ENCODE peak calls at places on chromosomes 2 and 18, in four cellular contexts. M is epithelial cell of esophagus, Z is body of pancreas, Q is A549. U is an unnamed sample.

GRCh38 chr2:88199912-88200682 is 30.0 kb downstream of the THNSL2 start:
- DNase-seq in M (peak), Z (peak), Q (no peak), U (peak)

GRCh38 chr2:240457223-240458043 is 22.0 kb downstream of the GPC1 start:
- DNase-seq in M (no peak), Z (no peak), Q (no peak), U (no peak)

GRCh38 chr2:170821631-170822291 is 5.1 kb downstream of the GAD1 start:
- DNase-seq in M (no peak), Z (no peak), Q (no peak), U (no peak)

GRCh38 chr2:170222298-170222697 is 44.4 kb downstream of the MYO3B start:
- DNase-seq in M (no peak), Z (no peak), Q (no peak), U (peak)

GRCh38 chr18:58991127-58991798 is 126.6 kb downstream of the ZNF532 start:
- DNase-seq in M (peak), Z (no peak), Q (no peak), U (peak)

GRCh38 chr2:152556506-152556905 is 160.8 kb downstream of the PRPF40A start:
- DNase-seq in M (no peak), Z (no peak), Q (no peak), U (no peak)

GRCh38 chr2:117785740-117786139 is 28.8 kb upstream of the DDX18 start:
- DNase-seq in M (peak), Z (peak), Q (peak), U (peak)

GRCh38 chr18:1003499-1003898 is 98.8 kb downstream of the ADCYAP1 start:
- DNase-seq in M (no peak), Z (no peak), Q (no peak), U (no peak)

GRCh38 chr18:45962461-45962860 is 4.7 kb downstream of the EPG5 start:
- DNase-seq in M (peak), Z (peak), Q (no peak), U (peak)

GRCh38 chr18:45723921-45724320 is at the start of gene SLC14A1:
- DNase-seq in M (no peak), Z (no peak), Q (no peak), U (no peak)

GRCh38 chr2:152167070-152167469 is 8.5 kb downstream of the STAM2 start:
- DNase-seq in M (no peak), Z (no peak), Q (no peak), U (no peak)

GRCh38 chr2:196234672-196235071 is 63.3 kb upstream of the STK17B start:
- DNase-seq in M (peak), Z (no peak), Q (no peak), U (peak)

GRCh38 chr2:233323851-233324250 is 16.2 kb downstream of the SAG start:
- DNase-seq in M (no peak), Z (no peak), Q (no peak), U (no peak)

GRCh38 chr2:207474871-207475485 is 54.8 kb upstream of the CREB1 start:
- DNase-seq in M (peak), Z (peak), Q (peak), U (peak)

GRCh38 chr2:217494572-217494971 is 508.2 kb downstream of the TNS1 start:
- DNase-seq in M (no peak), Z (no peak), Q (no peak), U (no peak)

GRCh38 chr2:10355471-10356458 is 53.1 kb downstream of the HPCAL1 start:
- DNase-seq in M (no peak), Z (peak), Q (no peak), U (no peak)

GRCh38 chr2:231547315-231548110 is 17.3 kb upstream of the NMUR1 start:
- DNase-seq in M (no peak), Z (no peak), Q (no peak), U (no peak)

GRCh38 chr2:856041-856440 is 94.6 kb upstream of the SNTG2 start:
- DNase-seq in M (no peak), Z (no peak), Q (no peak), U (no peak)

GRCh38 chr2:231900486-231900942 is 25.7 kb downstream of the NPPC start:
- DNase-seq in M (peak), Z (peak), Q (peak), U (peak)

GRCh38 chr2:27095745-27096651 is 9.4 kb downstream of the KHK start:
- DNase-seq in M (peak), Z (peak), Q (peak), U (peak)

GRCh38 chr2:51013060-51013746 is 18.7 kb downstream of the NRXN1 start:
- DNase-seq in M (peak), Z (peak), Q (no peak), U (peak)

GRCh38 chr2:197975956-197976519 is 171.6 kb downstream of the PLCL1 start:
- DNase-seq in M (no peak), Z (no peak), Q (no peak), U (no peak)
- TF ChIP-seq CTCF in M (no peak), Z (no peak), Q (no peak), U (no peak)

DNA sequence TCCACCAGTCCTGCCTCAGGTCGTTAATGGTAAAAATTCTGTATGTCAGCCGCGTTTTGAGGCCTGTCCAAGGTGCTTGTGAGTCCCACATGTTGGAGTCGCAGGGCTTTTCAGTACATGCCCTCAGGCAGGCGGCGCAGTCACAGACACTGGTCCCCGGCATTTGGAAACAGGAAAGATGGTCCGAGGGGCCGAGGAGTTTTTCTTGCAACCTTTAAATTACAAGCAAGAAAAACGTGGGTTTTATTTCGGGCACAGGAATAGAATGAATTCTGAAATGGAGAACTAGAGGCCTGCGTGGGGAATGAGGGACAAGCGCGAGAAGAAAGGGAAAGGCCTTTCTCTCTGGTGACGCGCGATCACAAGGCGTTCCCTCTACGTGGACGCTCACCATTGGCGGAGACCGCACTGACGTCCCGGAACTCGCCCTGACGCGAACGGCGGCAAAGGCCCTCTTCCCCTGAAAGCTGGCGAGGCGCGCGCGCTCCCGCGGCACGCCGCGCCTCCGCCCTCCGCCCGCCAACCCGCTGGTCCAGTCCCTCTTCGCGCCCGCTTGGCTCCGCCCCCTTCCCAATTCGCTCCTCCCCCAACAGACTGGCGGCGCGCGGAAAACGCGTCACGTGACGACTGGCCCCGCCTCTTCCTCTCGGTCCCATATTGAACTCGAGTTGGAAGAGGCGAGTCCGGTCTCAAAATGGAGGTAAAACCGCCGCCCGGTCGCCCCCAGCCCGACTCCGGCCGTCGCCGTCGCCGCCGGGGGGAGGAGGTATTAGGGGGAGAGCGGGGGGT is at the start of gene HNRNPA3:
- DNase-seq in M (peak), Z (peak), Q (peak), U (peak)
- TF ChIP-seq CTCF in M (no peak), Z (no peak), Q (peak), U (no peak)

GRCh38 chr2:112159454-112159921 is 21.3 kb downstream of the FBLN7 start:
- DNase-seq in M (no peak), Z (no peak), Q (no peak), U (no peak)
- TF ChIP-seq CTCF in M (no peak), Z (no peak), Q (no peak), U (no peak)

DNA sequence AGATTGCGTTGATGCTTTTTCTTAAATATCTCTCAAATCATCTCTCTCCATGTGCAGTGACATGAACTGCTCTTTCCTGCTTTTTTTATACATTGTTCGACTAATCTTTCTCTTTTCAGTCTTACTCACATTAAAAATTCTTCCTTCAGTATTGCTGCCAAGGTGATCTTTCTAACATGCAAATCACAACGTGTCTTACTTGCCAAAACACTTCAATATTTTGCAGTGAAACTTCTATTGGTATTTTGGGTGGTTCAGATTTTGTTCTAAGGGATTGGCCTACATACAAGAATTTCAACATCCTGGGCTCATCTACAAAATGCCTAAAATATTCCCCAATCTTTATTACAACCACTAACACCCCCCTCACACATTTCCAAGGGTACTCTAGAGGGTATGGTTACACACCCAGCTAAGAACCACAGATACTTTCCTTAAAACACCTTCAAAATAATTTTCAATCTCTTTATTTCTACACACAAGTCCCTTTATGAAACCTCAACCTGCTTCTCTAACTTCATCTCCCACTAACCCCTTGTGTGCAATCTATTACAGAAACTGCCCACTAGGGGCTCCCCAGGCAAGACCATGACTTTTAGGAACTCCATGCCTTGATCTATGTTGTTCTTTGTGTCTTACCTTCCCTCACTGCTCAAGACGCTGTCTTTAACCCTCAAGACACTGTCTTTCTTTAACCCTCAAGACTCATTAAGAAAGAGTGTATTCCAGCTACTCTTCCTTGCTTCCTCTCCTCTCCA is 50.9 kb downstream of the COL3A1 start:
- DNase-seq in M (peak), Z (no peak), Q (peak), U (peak)
- TF ChIP-seq CTCF in M (peak), Z (no peak), Q (peak), U (peak)

GRCh38 chr2:128472789-128473174 is 154.1 kb upstream of the HS6ST1 start:
- DNase-seq in M (no peak), Z (no peak), Q (no peak), U (no peak)
- TF ChIP-seq CTCF in M (no peak), Z (no peak), Q (no peak), U (no peak)

GRCh38 chr2:156581280-156581679 is 145.1 kb downstream of the GPD2 start:
- DNase-seq in M (no peak), Z (no peak), Q (no peak), U (no peak)

GRCh38 chr2:156576005-156576404 is 139.8 kb downstream of the GPD2 start:
- DNase-seq in M (no peak), Z (no peak), Q (no peak), U (no peak)

GRCh38 chr2:156585457-156585856 is 149.3 kb downstream of the GPD2 start:
- DNase-seq in M (no peak), Z (no peak), Q (no peak), U (no peak)

DNA sequence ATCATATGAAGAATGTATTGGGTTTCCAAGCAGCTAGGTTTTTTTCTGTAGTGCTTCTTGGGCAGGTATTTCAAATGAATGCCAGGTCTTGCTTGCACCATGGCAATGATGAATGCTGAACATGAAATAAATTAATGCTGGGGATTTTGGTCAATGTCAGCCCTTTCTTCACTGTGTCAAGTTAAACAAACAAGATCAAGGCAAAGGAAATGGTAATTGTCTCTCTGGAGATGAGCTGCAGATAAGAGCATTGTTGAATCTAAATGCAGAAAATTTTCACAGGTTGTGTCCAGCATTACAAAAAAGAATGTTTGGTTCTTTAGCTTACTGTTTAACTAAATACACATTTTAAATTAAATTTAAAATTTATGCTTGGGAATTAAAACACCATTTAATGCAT is 144.3 kb downstream of the GPD2 start:
- DNase-seq in M (no peak), Z (no peak), Q (no peak), U (no peak)
- TF ChIP-seq CTCF in M (no peak), Z (no peak), Q (no peak), U (no peak)

GRCh38 chr2:96868555-96869280 is 1.2 kb downstream of the SEMA4C start:
- DNase-seq in M (peak), Z (peak), Q (peak), U (peak)
- TF ChIP-seq CTCF in M (peak), Z (peak), Q (peak), U (peak)

GRCh38 chr2:101153077-101153707 is 2.0 kb upstream of the TBC1D8 start:
- DNase-seq in M (no peak), Z (no peak), Q (no peak), U (no peak)
- TF ChIP-seq CTCF in M (no peak), Z (peak), Q (no peak), U (no peak)

DNA sequence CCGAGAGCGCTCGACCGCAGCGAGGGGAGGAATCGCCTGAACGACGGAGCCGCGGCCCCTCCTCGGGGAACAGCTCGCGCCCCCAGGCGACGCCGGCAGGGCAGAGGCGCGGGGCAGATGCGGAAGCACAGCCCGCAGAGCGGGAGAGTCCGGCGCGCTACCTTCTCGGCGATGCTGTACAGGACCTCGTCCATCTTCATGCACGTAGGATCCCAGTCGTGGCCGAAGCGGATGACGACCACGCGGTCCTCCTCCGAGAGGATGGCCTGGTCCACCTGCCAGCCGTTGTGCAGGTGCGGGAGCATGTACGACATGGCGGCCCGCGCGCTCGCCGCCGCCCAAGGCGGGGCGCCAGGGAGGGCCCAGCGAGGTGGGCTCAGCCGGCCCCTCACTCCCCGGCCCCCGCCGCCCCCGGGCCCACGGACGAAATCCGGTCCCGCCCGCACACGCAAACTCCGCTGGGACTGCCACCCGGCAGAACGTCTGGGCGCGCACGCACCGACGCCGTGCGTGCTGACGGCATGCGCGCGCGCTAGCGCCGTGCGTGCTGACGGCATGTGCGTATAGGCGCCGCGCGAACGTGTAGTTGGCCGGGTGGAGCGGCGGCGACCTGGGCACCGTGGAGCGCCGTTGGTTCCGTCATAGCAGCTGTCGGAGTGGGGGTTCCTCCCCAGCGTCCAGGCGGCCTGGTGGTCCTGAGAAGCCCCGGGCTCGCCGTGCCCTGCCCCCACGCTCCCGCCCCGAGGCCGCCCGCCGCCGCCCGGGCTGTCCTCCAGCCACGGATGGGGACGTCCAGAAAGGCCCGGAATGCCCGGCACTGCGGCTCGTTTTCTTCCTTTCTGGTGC is at the start of gene TXNL4A:
- DNase-seq in M (peak), Z (peak), Q (peak), U (peak)
- TF ChIP-seq CTCF in M (no peak), Z (no peak), Q (no peak), U (no peak)

U was measured in MCF 10A.